ENCODE peak calls at places on chromosomes 3 and 15, in seven cellular contexts. G is amygdala; S is GM04504; Y is stimulated activated CD4-positive, alpha-beta T cell treated with anti-CD3 and anti-CD28 coated beads, Interleukin-4, amount 100 ng/mL, for 4 hours; X is left cardiac atrium; I is psoas muscle; U is HEK293T. Q is an unnamed sample.

GRCh38 chr15:74994236-74994635 is 1.1 kb upstream of the SCAMP5 start:
- DNase-seq in G (peak), S (no peak), Y (no peak), X (no peak), I (no peak), U (no peak), Q (no peak)

GRCh38 chr3:159158213-159158612 is 356.4 kb downstream of the MFSD1 start:
- DNase-seq in G (no peak), S (no peak), Y (no peak), X (no peak), I (no peak), U (no peak), Q (no peak)

GRCh38 chr3:110174908-110175307 is 837.6 kb upstream of the DPPA4 start:
- DNase-seq in G (no peak), S (no peak), Y (no peak), X (no peak), I (no peak), U (no peak), Q (no peak)

GRCh38 chr3:153313307-153313945 is 151.4 kb downstream of the RAP2B start:
- DNase-seq in G (no peak), S (no peak), Y (no peak), X (no peak), I (no peak), U (no peak), Q (no peak)

GRCh38 chr15:40944510-40945296 is 8.6 kb upstream of the CHAC1 start:
- DNase-seq in G (no peak), S (no peak), Y (no peak), X (no peak), I (peak), U (no peak), Q (no peak)

GRCh38 chr3:194075088-194075615 is 60.8 kb upstream of the HES1 start:
- DNase-seq in G (no peak), S (no peak), Y (no peak), X (no peak), I (no peak), U (no peak), Q (no peak)

GRCh38 chr3:75242012-75242411 is 422.1 kb upstream of the FRG2C start:
- DNase-seq in G (no peak), S (no peak), Y (no peak), X (no peak), I (no peak), U (no peak), Q (no peak)

GRCh38 chr3:130386604-130387263 is 41.3 kb downstream of the COL6A5 start:
- DNase-seq in G (no peak), S (no peak), Y (no peak), X (no peak), I (no peak), U (no peak), Q (no peak)

GRCh38 chr3:99747915-99748314 is 69.7 kb upstream of the CMSS1 start:
- DNase-seq in G (no peak), S (no peak), Y (no peak), X (no peak), I (no peak), U (no peak), Q (no peak)

GRCh38 chr15:63465104-63465503 is 39.3 kb upstream of the USP3 start:
- DNase-seq in G (no peak), S (peak), Y (no peak), X (no peak), I (no peak), U (no peak), Q (no peak)

GRCh38 chr15:92121047-92121446 is 267.5 kb downstream of the SLCO3A1 start:
- DNase-seq in G (no peak), S (no peak), Y (no peak), X (no peak), I (no peak), U (no peak), Q (no peak)

GRCh38 chr3:16477054-16477453 is 36.4 kb downstream of the RFTN1 start:
- DNase-seq in G (no peak), S (no peak), Y (no peak), X (no peak), I (no peak), U (no peak), Q (no peak)

GRCh38 chr3:136106101-136106500 is 90.0 kb downstream of the MSL2 start:
- DNase-seq in G (no peak), S (no peak), Y (no peak), X (no peak), I (no peak), U (no peak), Q (no peak)

GRCh38 chr3:197362086-197362485 is 63.7 kb upstream of the DLG1 start:
- DNase-seq in G (no peak), S (no peak), Y (no peak), X (no peak), I (no peak), U (no peak), Q (no peak)

GRCh38 chr15:66835558-66835878 is 133.5 kb downstream of the SMAD6 start:
- DNase-seq in G (no peak), S (no peak), Y (no peak), X (no peak), I (no peak), U (no peak), Q (no peak)

GRCh38 chr3:189947948-189948723 is 172.6 kb downstream of the P3H2 start:
- DNase-seq in G (no peak), S (no peak), Y (no peak), X (no peak), I (no peak), U (no peak), Q (no peak)

GRCh38 chr3:32414527-32415202 is 23.0 kb downstream of the CMTM7 start:
- DNase-seq in G (no peak), S (no peak), Y (peak), X (peak), I (no peak), U (no peak), Q (no peak)

GRCh38 chr15:80999623-81000036 is 1.1 kb upstream of the TLNRD1 start:
- DNase-seq in G (no peak), S (no peak), Y (peak), X (no peak), I (no peak), U (no peak), Q (no peak)

GRCh38 chr15:66749841-66750575 is 48.0 kb downstream of the SMAD6 start:
- DNase-seq in G (no peak), S (no peak), Y (no peak), X (peak), I (no peak), U (no peak), Q (no peak)